ENCODE peak calls at places on chromosomes 13 and 19, in nine cellular contexts. S is uterus, D is stomach, Z is esophagus squamous epithelium, I is body of pancreas, M is HCT116, V is testis, U is heart left ventricle, Q is IMR-90. H is an unnamed sample.

GRCh38 chr13:101399365-101399764 is 16.9 kb downstream of the NALCN start:
- DNase-seq in S (no peak), D (no peak), Z (no peak), I (no peak), M (no peak), V (no peak), U (no peak), Q (peak; percentile 34), H (no peak)

GRCh38 chr13:21009036-21009435 is 52.4 kb downstream of the LATS2 start:
- DNase-seq in S (no peak), D (no peak), Z (no peak), I (no peak), M (no peak), V (no peak), U (no peak), Q (no peak), H (no peak)

GRCh38 chr13:98182589-98182988 is 5.5 kb upstream of the RNF113B start:
- DNase-seq in S (no peak), D (no peak), Z (no peak), I (no peak), M (no peak), V (no peak), U (no peak), Q (no peak), H (no peak)

GRCh38 chr19:55461974-55462628 is 659 bp upstream of the ISOC2 start:
- DNase-seq in S (no peak), D (no peak), Z (no peak), I (no peak), M (no peak), V (no peak), U (no peak), Q (peak; percentile 33), H (no peak)

GRCh38 chr19:35811317-35812219 is 1.1 kb downstream of the PRODH2 start:
- DNase-seq in S (no peak), D (no peak), Z (no peak), I (no peak), M (no peak), V (no peak), U (no peak), Q (no peak), H (no peak)

GRCh38 chr19:29798783-29799182 is 13.0 kb upstream of the CCNE1 start:
- DNase-seq in S (no peak), D (no peak), Z (no peak), I (no peak), M (no peak), V (no peak), U (no peak), Q (peak; percentile 60), H (no peak)

GRCh38 chr13:106083620-106084350 is 451.7 kb downstream of the EFNB2 start:
- DNase-seq in S (no peak), D (peak; percentile 41), Z (no peak), I (peak; percentile 25), M (peak; percentile 46), V (peak; percentile 63), U (peak; percentile 17), Q (peak; percentile 54), H (no peak)

GRCh38 chr13:90302113-90302512 is 1045.4 kb upstream of the MIR17HG start:
- DNase-seq in S (no peak), D (no peak), Z (no peak), I (no peak), M (no peak), V (no peak), U (no peak), Q (peak; percentile 10), H (no peak)

GRCh38 chr19:19655641-19656343 is 7.7 kb downstream of the ATP13A1 start:
- DNase-seq in S (no peak), D (no peak), Z (no peak), I (no peak), M (no peak), V (no peak), U (no peak), Q (no peak), H (no peak)

GRCh38 chr13:27796544-27797227 is 4.4 kb downstream of the GSX1 start:
- DNase-seq in S (no peak), D (no peak), Z (no peak), I (no peak), M (no peak), V (no peak), U (no peak), Q (no peak), H (no peak)
- H3K27me3 ChIP-seq in S (peaks cover 15% of the 10 kb centered on the region), D (peaks cover 80% of the 10 kb centered on the region), Z (peaks cover 99% of the 10 kb centered on the region), I (no peaks in the 10 kb centered on the region), M (no peaks in the 10 kb centered on the region), V (peaks cover 17% of the 10 kb centered on the region), U (peaks cover 98% of the 10 kb centered on the region), Q (peaks cover 68% of the 10 kb centered on the region), H (peaks cover 41% of the 10 kb centered on the region)

GRCh38 chr13:63088226-63088625 is 1672.6 kb upstream of the PCDH20 start:
- DNase-seq in S (no peak), D (no peak), Z (no peak), I (no peak), M (no peak), V (no peak), U (no peak), Q (peak; percentile 59), H (no peak)

GRCh38 chr13:63094069-63094468 is 1678.4 kb upstream of the PCDH20 start:
- DNase-seq in S (no peak), D (no peak), Z (no peak), I (no peak), M (no peak), V (no peak), U (no peak), Q (peak; percentile 50), H (no peak)

GRCh38 chr13:63094717-63095116 is 1679.1 kb upstream of the PCDH20 start:
- DNase-seq in S (no peak), D (no peak), Z (no peak), I (no peak), M (no peak), V (no peak), U (no peak), Q (no peak), H (no peak)

DNA sequence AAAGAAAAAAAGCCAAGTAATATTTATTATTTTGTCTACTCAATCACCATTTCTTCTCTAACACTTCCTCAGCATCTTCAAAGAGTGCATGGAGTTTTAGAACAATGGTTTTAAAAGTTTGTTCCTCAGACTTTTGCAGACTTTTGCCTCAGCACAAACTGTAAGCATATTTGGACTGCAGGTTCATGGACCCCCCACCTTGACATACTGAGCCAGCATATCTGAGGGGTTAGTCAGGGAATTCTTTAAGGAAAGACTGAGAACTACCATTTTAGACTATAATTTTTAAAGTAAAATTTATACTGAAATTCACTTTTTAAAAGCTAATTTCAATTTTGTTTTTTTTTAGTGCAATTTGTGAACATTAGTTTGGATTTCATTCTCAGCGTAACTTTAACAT is 1676.8 kb upstream of the PCDH20 start:
- DNase-seq in S (no peak), D (no peak), Z (no peak), I (no peak), M (no peak), V (no peak), U (no peak), Q (peak; percentile 53), H (no peak)
- TF ChIP-seq POLR2A in S (no peak), D (no peak), Z (no peak), I (no peak), M (no peak), V (no peak), U (no peak), Q (no peak), H (no peak)

GRCh38 chr19:46147166-46147740 is 785 bp upstream of the IGFL2 start:
- DNase-seq in S (no peak), D (no peak), Z (no peak), I (no peak), M (no peak), V (no peak), U (no peak), Q (no peak), H (no peak)

GRCh38 chr19:46141421-46141820 is 6.6 kb upstream of the IGFL2 start:
- DNase-seq in S (no peak), D (no peak), Z (no peak), I (no peak), M (no peak), V (no peak), U (no peak), Q (no peak), H (no peak)

GRCh38 chr19:46144756-46145155 is 3.3 kb upstream of the IGFL2 start:
- DNase-seq in S (no peak), D (no peak), Z (no peak), I (no peak), M (no peak), V (no peak), U (no peak), Q (no peak), H (no peak)

GRCh38 chr19:46137915-46138473 is 10.0 kb upstream of the IGFL2 start:
- DNase-seq in S (no peak), D (no peak), Z (no peak), I (no peak), M (no peak), V (no peak), U (no peak), Q (no peak), H (no peak)

DNA sequence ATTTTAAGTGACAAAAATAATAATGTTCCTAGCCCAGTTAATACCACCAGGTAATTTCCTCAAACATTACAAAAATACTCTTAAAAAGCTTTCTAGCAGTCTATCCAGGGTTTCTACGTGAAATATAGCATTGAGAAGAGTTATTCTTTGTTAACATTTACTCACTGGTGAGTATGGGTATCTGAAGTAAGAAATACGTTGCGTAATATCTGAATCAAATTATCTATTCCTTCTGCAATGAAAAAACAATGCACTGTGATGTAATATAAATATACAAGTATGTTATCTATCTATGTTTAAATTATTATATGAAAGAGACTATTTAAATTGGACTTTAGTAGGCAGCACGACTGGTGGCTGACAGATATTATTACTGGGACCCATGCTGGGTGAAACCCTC is 5.7 kb upstream of the IGFL2 start:
- DNase-seq in S (no peak), D (no peak), Z (no peak), I (no peak), M (no peak), V (no peak), U (no peak), Q (no peak), H (no peak)
- H3K27me3 ChIP-seq in S (no peaks in the 10 kb centered on the region), D (no peaks in the 10 kb centered on the region), Z (no peaks in the 10 kb centered on the region), I (no peaks in the 10 kb centered on the region), M (no peaks in the 10 kb centered on the region), V (no peaks in the 10 kb centered on the region), U (no peaks in the 10 kb centered on the region), Q (peaks cover 33% of the 10 kb centered on the region), H (no peaks in the 10 kb centered on the region)

DNA sequence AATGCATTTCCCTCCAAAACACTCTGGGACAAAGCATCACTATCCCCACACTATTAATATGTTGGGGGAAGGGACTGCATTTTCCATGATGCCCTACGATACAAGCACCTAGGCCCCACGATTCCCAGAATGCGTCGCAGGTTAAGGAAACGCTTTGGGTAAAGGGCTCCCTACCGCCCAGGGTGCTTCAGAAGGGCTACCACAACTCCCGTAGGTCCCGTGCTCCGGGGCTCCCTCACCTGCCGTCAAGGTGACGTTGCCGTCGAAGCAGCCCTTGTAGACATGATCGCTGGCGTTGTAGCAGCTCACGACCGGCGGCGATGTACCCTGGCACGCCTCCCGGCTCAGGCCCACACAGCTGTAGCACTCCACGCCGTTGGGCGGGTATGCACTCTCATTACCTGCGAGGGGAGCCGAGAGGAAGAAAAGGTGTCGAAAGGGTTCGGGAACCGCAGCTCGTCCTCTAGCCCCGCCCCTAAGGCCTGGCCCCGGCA is 2.5 kb downstream of the LYPD3 start:
- DNase-seq in S (no peak), D (no peak), Z (no peak), I (no peak), M (no peak), V (no peak), U (no peak), Q (no peak), H (no peak)
- TF ChIP-seq POLR2A in S (no peak), D (no peak), Z (no peak), I (peak; percentile 55), M (no peak), V (no peak), U (no peak), Q (no peak), H (no peak)

H was measured in sigmoid colon.